ENCODE peak calls at places on chromosomes 16 and 17, in four cellular contexts. U, G, I and C are unnamed samples.

GRCh38 chr17:39754958-39755549 is 17.3 kb downstream of the GRB7 start:
- DNase-seq in U (no peak), G (no peak), I (no peak), C (no peak)

GRCh38 chr17:3794890-3795757 is 5.9 kb downstream of the ITGAE start:
- DNase-seq in U (no peak), G (no peak), I (no peak), C (peak)

GRCh38 chr16:77555101-77555500 is 120.3 kb upstream of the ADAMTS18 start:
- DNase-seq in U (no peak), G (no peak), I (no peak), C (no peak)

GRCh38 chr17:58120195-58120822 is 27.9 kb upstream of the OR4D1 start:
- DNase-seq in U (no peak), G (peak), I (no peak), C (peak)

GRCh38 chr16:76756423-76756822 is 434.6 kb upstream of the MON1B start:
- DNase-seq in U (no peak), G (no peak), I (no peak), C (no peak)

GRCh38 chr16:22198547-22199293 is 7.4 kb upstream of the EEF2K start:
- DNase-seq in U (no peak), G (no peak), I (no peak), C (no peak)

GRCh38 chr16:11481987-11482386 is 104.7 kb downstream of the LITAF start:
- DNase-seq in U (no peak), G (no peak), I (no peak), C (no peak)

GRCh38 chr16:878071-878784 is 77.7 kb upstream of the GNG13 start:
- DNase-seq in U (peak), G (no peak), I (no peak), C (no peak)

GRCh38 chr16:54174750-54175149 is 111.8 kb downstream of the IRX3 start:
- DNase-seq in U (no peak), G (no peak), I (no peak), C (peak)

GRCh38 chr17:13931752-13932477 is 137.4 kb upstream of the COX10 start:
- DNase-seq in U (no peak), G (no peak), I (no peak), C (no peak)

GRCh38 chr16:86534779-86535605 is 20.0 kb downstream of the MTHFSD start:
- DNase-seq in U (no peak), G (no peak), I (no peak), C (no peak)
- TF ChIP-seq CHD2 in U (no peak), G (no peak), I (no peak), C (no peak)

DNA sequence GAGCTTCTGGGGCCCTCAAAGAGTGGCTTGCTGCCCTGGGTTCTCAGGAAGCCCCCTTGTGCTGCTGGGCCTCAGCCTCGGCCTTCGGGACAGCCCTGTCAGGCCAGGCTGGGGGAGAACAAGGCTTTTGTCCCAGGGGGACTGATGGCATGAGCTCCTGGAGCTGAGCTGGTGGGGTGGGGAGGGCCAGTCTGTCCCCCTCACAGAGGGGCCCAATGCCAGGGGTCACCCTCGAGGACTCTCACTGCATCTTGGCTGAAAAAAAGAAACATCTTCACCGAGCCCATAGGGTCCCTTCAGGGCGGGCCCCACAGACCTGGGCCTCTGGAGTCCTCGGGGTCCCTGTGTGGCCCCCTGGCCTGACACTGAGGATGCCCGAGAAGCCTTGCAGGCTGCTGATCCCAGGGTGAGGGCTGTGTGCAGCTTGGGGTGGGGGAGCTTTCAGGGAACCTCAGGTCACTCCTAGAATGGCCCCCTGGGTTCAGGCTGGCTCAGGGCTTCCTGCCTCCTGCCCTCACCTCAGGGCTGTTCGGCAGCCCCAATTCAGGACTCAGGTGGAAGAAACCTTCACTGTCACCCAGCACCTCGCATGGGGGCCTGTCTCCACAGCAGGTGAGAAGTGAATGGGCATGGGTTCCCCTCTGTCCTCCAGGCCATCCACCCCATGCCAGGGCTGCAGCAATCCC is 90.5 kb downstream of the TNFRSF13B start:
- DNase-seq in U (no peak), G (no peak), I (no peak), C (no peak)
- TF ChIP-seq NFIC in U (no peak), G (no peak), I (no peak), C (no peak)

DNA sequence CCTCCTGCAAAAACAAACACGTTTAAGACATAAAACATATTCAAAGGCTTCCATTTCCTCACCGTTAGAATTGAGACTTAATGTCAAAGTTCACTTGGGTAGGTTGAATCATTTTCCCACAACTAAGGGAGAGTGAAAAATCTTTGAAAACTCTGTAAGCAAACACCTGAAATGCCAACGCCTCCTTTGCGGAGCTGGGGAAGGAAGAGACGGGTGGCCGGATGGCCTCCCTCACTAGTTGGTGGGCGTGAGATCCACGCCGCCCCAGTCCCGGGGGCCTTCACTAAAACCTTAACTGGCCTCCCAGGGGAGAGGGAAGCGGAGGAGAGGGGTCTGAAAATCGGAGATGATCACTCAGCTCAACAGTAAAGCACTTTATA is 762 bp downstream of the DCAKD start:
- DNase-seq in U (peak), G (peak), I (no peak), C (peak)
- TF ChIP-seq SMC3 in U (no peak), G (no peak), I (no peak), C (no peak)

DNA sequence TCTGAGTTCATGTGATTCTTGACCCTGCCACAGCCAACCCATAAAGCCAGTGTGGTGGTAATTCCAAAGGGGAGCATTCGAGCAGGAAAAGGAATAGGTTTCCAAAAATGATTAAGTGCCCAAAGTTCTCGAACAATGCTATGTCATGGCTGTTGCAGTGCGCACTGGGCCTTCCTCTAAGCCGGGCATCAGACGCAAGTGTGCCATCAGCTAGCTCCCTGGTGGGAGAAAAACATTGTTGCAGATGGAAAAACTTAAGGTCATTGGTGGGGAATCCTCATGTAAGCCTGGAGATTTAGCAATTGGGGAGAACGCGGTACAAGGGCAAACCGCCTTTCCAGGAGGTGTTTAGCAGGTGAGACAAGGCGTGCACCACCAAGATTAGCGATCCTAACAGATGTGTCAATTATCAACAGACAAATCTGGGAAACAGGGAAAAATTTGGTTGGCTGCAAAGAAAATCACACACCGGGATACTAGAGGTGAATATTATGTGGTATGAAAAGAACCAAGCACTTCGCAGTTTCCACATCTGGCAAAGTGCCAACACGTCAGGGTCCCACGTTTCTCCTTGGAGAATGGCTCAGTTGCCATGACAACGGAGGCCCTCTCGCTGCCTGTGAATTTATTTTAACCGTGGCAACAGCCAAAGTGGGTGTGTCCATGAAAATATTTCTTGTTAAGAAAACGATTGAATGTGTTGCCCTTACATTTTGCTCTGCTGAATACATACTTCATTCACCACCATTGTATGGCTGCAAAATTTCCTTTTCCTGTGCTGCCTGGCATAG is 118.5 kb upstream of the CACNG5 start:
- DNase-seq in U (no peak), G (no peak), I (no peak), C (no peak)
- TF ChIP-seq CHD2 in U (no peak), G (no peak), I (no peak), C (no peak)